ENCODE peak calls at places on chromosomes 12 and 14, in six cellular contexts. C is astrocyte, G is left ventricle myocardium inferior, T is NB4, M is AG10803, E is body of pancreas. O is an unnamed sample.

GRCh38 chr12:89225401-89225800 is 126.9 kb downstream of the DUSP6 start:
- DNase-seq in G (peak), M (peak), T (peak), C (peak), E (no peak), O (peak)

GRCh38 chr12:47270782-47271664 is 191.3 kb upstream of the AMIGO2 start:
- DNase-seq in G (no peak), T (peak), M (peak), C (peak), E (no peak), O (peak)

GRCh38 chr12:12901158-12901791 is 9.9 kb downstream of the GPRC5A start:
- DNase-seq in C (peak), G (no peak), T (peak), M (peak), E (no peak), O (peak)

GRCh38 chr14:91246051-91246852 is 1.7 kb upstream of the GPR68 start:
- DNase-seq in E (no peak), M (no peak), T (no peak), C (no peak), G (no peak), O (no peak)

GRCh38 chr12:49548822-49549648 is 10.2 kb downstream of the KCNH3 start:
- DNase-seq in E (no peak), T (no peak), C (no peak), M (no peak), G (no peak), O (no peak)

GRCh38 chr12:114669501-114670256 is 14.3 kb downstream of the TBX3 start:
- DNase-seq in C (no peak), E (no peak), M (peak), G (no peak), T (no peak), O (peak)

GRCh38 chr14:74442757-74443156 is 16.7 kb upstream of the SYNDIG1L start:
- DNase-seq in G (no peak), M (no peak), C (no peak), E (no peak), T (no peak), O (no peak)

GRCh38 chr14:45400509-45400908 is 147.5 kb upstream of the MIS18BP1 start:
- DNase-seq in C (no peak), G (no peak), T (no peak), E (no peak), M (no peak), O (no peak)

GRCh38 chr14:104681689-104682074 is 7.7 kb upstream of the INF2 start:
- DNase-seq in T (no peak), E (peak), C (peak), M (peak), G (peak), O (peak)

GRCh38 chr14:55572578-55572977 is 7.4 kb upstream of the KTN1 start:
- DNase-seq in E (peak), G (no peak), M (no peak), C (no peak), T (no peak), O (no peak)

GRCh38 chr12:70719672-70720420 is 82.6 kb upstream of the PTPRB start:
- DNase-seq in C (peak), M (peak), T (peak), E (no peak), G (peak), O (peak)

GRCh38 chr12:130086248-130086647 is 76.0 kb upstream of the FZD10 start:
- DNase-seq in M (no peak), C (no peak), T (no peak), E (no peak), G (no peak), O (no peak)

GRCh38 chr14:69999246-69999645 is 120.0 kb downstream of the SMOC1 start:
- DNase-seq in G (no peak), T (no peak), M (no peak), E (peak), C (peak), O (peak)

GRCh38 chr12:5200276-5201087 is 156.8 kb downstream of the KCNA5 start:
- DNase-seq in M (no peak), C (no peak), E (peak), G (peak), T (peak), O (peak)

GRCh38 chr12:105852958-105853357 is 285.8 kb downstream of the NUAK1 start:
- DNase-seq in M (peak), G (peak), T (no peak), C (no peak), E (no peak), O (no peak)

GRCh38 chr12:16984484-16984883 is 378.5 kb upstream of the LMO3 start:
- DNase-seq in T (peak), C (no peak), E (no peak), M (no peak), G (no peak), O (no peak)

GRCh38 chr14:92898732-92899131 is 24.2 kb upstream of the CHGA start:
- DNase-seq in G (no peak), M (no peak), C (no peak), T (no peak), E (no peak), O (no peak)

GRCh38 chr14:105538481-105539049 is 12.2 kb downstream of the TMEM121 start:
- DNase-seq in T (no peak), M (no peak), E (no peak), C (no peak), G (no peak), O (no peak)

GRCh38 chr12:105843989-105844768 is 294.6 kb downstream of the NUAK1 start:
- DNase-seq in G (no peak), M (peak), T (no peak), C (peak), E (no peak), O (peak)

GRCh38 chr12:127340381-127340780 is 926.6 kb upstream of the TMEM132C start:
- DNase-seq in T (no peak), E (no peak), C (no peak), M (peak), G (no peak), O (peak)

GRCh38 chr14:92780444-92780843 is 13.7 kb upstream of the GOLGA5 start:
- DNase-seq in C (peak), G (no peak), E (no peak), T (peak), M (peak), O (peak)

GRCh38 chr12:61095131-61095530 is 1165.1 kb upstream of the USP15 start:
- DNase-seq in M (peak), T (no peak), G (no peak), E (no peak), C (peak), O (no peak)

GRCh38 chr12:124898200-124898950 is 16.1 kb downstream of the UBC start:
- DNase-seq in C (no peak), T (peak), G (no peak), M (no peak), E (peak), O (peak)

GRCh38 chr12:120290541-120291312 is 976 bp downstream of the RNU4-2 start:
- DNase-seq in M (peak), E (peak), G (no peak), T (peak), C (peak), O (peak)

GRCh38 chr12:93616584-93617101 is 44.2 kb downstream of the SOCS2 start:
- DNase-seq in C (peak), M (no peak), G (no peak), E (no peak), T (no peak), O (peak)

GRCh38 chr14:56648508-56649301 is 69.1 kb downstream of the TMEM260 start:
- DNase-seq in M (no peak), E (no peak), T (no peak), C (no peak), G (no peak), O (no peak)

GRCh38 chr12:34406228-34406995 is 384.1 kb downstream of the ALG10 start:
- DNase-seq in E (peak), M (no peak), C (no peak), T (no peak), G (peak), O (no peak)

GRCh38 chr14:59189281-59189821 is 884 bp downstream of the DAAM1 start:
- DNase-seq in T (peak), G (no peak), C (peak), E (peak), M (no peak), O (no peak)

GRCh38 chr14:105591052-105591451 is 64.7 kb downstream of the TMEM121 start:
- DNase-seq in E (no peak), M (no peak), G (no peak), C (no peak), T (peak), O (no peak)

GRCh38 chr12:50055831-50056628 is 1.4 kb upstream of the ASIC1 start:
- DNase-seq in E (peak), M (peak), C (no peak), G (no peak), T (peak), O (peak)

GRCh38 chr12:63440063-63440462 is 228.2 kb downstream of the DPY19L2 start:
- DNase-seq in M (no peak), G (no peak), C (peak), T (no peak), E (no peak), O (no peak)

GRCh38 chr14:89625208-89625987 is 208.4 kb upstream of the FOXN3 start:
- DNase-seq in E (peak), T (no peak), C (peak), G (peak), M (no peak), O (no peak)

DNA sequence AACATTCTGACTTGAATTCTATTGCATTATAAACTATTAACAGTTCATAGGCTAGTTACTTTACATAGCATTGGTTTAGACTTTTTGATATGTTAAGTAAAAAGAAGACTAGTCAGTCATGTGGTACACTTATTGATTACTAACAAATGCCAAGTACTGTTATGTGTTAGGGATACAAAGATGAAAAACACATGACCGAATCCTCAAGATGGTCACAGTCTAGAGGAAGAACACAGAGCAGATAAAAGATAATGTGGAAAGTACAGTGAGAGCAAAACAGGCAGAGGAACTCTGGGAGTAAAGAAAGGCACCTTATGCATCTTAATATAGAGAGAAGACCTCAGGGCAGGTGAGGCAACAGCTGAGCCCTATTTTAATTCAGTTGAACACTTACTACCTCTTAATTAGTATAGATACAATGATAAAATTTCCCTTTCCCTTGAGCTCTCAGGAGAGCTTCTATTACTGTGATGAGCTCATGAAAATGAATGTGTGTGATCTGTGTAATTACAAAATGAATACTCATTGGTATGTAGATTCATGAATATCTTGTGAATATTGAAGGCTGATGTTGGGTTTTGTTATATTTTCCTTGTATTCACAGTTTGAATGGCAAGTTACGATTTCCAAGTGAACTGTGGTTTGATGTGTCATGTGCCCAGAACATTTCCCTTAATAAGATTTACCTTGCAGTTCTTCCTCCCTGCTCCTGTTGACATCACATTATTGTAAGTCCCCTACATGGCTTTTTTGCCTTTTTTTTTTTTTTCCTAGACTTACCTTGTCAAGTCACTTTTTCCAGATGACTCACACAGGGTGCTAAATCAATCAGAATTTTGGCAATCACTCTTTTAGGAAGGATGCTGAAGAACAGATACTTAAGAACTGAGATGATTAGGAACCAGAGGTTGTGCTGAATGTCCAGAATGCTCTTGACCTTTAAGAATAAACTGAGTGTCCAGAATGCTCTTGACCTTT is 29.5 kb upstream of the MSRB3 start:
- DNase-seq in M (no peak), E (no peak), C (peak), T (no peak), G (no peak), O (peak)
- H3K4me3 ChIP-seq in M (no peak), E (no peak), C (no peak), T (no peak), G (no peak), O (no peak)

DNA sequence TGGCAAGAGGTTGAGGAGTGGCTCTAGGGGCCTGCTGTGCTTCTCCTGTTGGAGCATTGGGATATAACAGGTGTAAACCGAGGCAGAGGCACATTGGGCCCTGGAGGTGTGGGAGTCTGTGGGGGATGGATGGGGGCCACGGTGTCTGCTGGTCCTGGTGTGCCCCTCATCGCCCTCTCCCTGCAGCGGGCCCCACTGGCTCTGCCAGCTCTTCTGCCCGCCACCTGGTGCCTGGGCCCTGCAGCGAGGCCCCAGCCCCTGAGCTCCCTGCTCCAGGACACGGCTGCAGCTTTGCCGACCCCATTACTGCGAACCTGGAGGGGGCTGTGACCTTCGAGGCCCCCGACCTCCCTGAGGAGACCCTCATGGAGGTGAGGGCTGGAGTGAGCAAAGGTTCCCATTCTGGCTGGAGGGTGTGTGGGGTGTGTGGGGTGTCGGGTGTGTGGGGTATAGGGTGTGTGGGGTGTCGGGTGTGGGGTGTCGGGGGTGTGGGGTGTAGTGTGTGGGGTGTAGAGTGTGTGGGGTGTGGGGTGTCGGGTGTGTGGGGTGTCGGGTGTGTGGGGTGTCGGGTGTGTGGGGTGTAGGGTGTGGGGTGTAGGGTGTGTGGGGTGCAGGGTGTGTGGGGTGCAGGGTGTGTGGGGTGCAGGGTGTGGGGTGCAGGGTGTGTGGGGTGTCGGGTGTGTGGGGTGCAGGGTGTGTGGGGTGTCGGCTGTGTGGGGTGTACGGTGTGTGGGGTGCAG is 10.6 kb upstream of the PUS1 start:
- DNase-seq in E (peak), G (no peak), T (no peak), C (no peak), M (no peak), O (no peak)
- TF ChIP-seq CTCF in E (no peak), G (no peak), T (no peak), C (no peak), M (no peak), O (no peak)

GRCh38 chr14:61147369-61147897 is 133.7 kb downstream of the TMEM30B start:
- DNase-seq in E (no peak), M (no peak), C (peak), T (no peak), G (no peak), O (peak)
- H3K4me3 ChIP-seq in E (no peak), M (no peak), C (peak), T (no peak), G (no peak), O (no peak)

GRCh38 chr14:32382704-32383103 is 53.6 kb downstream of the AKAP6 start:
- DNase-seq in E (no peak), T (no peak), G (no peak), M (no peak), C (no peak), O (peak)
- TF ChIP-seq CTCF in E (no peak), T (no peak), G (peak), M (peak), C (peak), O (peak)

DNA sequence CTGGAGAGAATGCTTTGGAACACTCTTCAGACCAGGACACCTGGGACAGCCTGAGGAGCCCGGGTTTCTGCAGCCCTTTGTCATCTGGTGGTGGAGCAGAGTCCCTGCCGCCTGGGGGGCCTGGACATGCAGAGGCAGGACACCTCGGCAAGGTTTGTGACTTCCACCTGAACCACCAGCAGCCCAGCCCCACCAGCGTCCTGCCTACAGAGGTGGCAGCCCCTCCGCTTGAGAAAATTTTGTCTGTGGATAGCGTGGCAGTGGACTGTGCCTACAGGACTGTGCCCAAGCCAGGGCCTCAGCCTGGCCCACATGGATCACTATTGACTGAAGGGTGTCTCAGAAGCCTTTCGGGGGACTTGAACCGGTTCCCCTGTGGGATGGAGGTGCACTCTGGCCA is 21.1 kb downstream of the CINP start:
- DNase-seq in G (no peak), C (no peak), E (no peak), M (no peak), T (no peak), O (no peak)
- H3K4me3 ChIP-seq in G (no peak), C (no peak), E (no peak), M (no peak), T (no peak), O (no peak)

GRCh38 chr14:95293474-95293873 is 26.2 kb downstream of the CLMN start:
- DNase-seq in C (no peak), T (no peak), E (no peak), G (no peak), M (no peak), O (no peak)
- TF ChIP-seq CTCF in C (no peak), T (no peak), E (no peak), G (no peak), M (no peak), O (no peak)

GRCh38 chr12:6950944-6951540 is at the start of gene PTPN6:
- DNase-seq in M (no peak), T (peak), G (peak), C (no peak), E (no peak), O (no peak)
- H3K4me3 ChIP-seq in M (no peak), T (peak), G (peak), C (no peak), E (no peak), O (no peak)

O was measured in fibroblast of mammary gland.